ENCODE peak calls at places on chromosome 18, in four cellular contexts. X, Z, M and A are unnamed samples.
A peak's percentile ranks its signal among the peaks of the same experiment; 100 is the strongest.

GRCh38 chr18:61031626-61032025 is 301.6 kb upstream of the CDH20 start:
- DNase-seq in X (no peak), Z (no peak), M (no peak), A (no peak)

GRCh38 chr18:64679121-64679520 is 530.2 kb upstream of the LINC00305 start:
- DNase-seq in X (no peak), Z (no peak), M (no peak), A (no peak)

GRCh38 chr18:61201516-61201915 is 131.7 kb upstream of the CDH20 start:
- DNase-seq in X (no peak), Z (no peak), M (no peak), A (no peak)

GRCh38 chr18:57026316-57026715 is 120.6 kb upstream of the BOD1L2 start:
- DNase-seq in X (no peak), Z (no peak), M (no peak), A (no peak)

GRCh38 chr18:24797987-24798386 is 337.6 kb downstream of the HRH4 start:
- DNase-seq in X (no peak), Z (no peak), M (no peak), A (no peak)

GRCh38 chr18:62372156-62372555 is 47.0 kb downstream of the TNFRSF11A start:
- DNase-seq in X (no peak), Z (no peak), M (no peak), A (no peak)

GRCh38 chr18:48996901-48997463 is 46.2 kb upstream of the SMAD7 start:
- DNase-seq in X (no peak), Z (no peak), M (peak; percentile 76), A (no peak)

GRCh38 chr18:4017479-4017878 is 437.6 kb downstream of the DLGAP1 start:
- DNase-seq in X (no peak), Z (no peak), M (peak; percentile 78), A (no peak)

GRCh38 chr18:3008546-3008945 is 4.4 kb downstream of the LPIN2 start:
- DNase-seq in X (peak; percentile 78), Z (peak; percentile 58), M (no peak), A (no peak)

GRCh38 chr18:77030201-77030600 is 102.4 kb downstream of the MBP start:
- DNase-seq in X (no peak), Z (no peak), M (no peak), A (no peak)

GRCh38 chr18:3466051-3466450 is 16.1 kb downstream of the TGIF1 start:
- DNase-seq in X (peak; percentile 92), Z (no peak), M (no peak), A (no peak)

GRCh38 chr18:48161201-48161910 is 230.9 kb upstream of the SMAD2 start:
- DNase-seq in X (peak; percentile 26), Z (peak; percentile 88), M (peak; percentile 95), A (peak; percentile 95)

GRCh38 chr18:78073275-78073674 is 823.6 kb downstream of the GALR1 start:
- DNase-seq in X (no peak), Z (no peak), M (no peak), A (no peak)

GRCh38 chr18:22005191-22005824 is 164.1 kb upstream of the GATA6 start:
- DNase-seq in X (no peak), Z (peak; percentile 57), M (no peak), A (no peak)

GRCh38 chr18:25230658-25231326 is 121.2 kb downstream of the ZNF521 start:
- DNase-seq in X (peak; percentile 97), Z (peak; percentile 81), M (peak; percentile 45), A (peak; percentile 42)

GRCh38 chr18:56593906-56594305 is 44.5 kb downstream of the TXNL1 start:
- DNase-seq in X (no peak), Z (no peak), M (no peak), A (no peak)

GRCh38 chr18:59861963-59862819 is 37.6 kb upstream of the PMAIP1 start:
- DNase-seq in X (no peak), Z (no peak), M (peak; percentile 50), A (no peak)

GRCh38 chr18:62500174-62500573 is 22.7 kb upstream of the ZCCHC2 start:
- DNase-seq in X (no peak), Z (no peak), M (no peak), A (no peak)

GRCh38 chr18:75489493-75490190 is 62.1 kb upstream of the SMIM21 start:
- DNase-seq in X (no peak), Z (no peak), M (no peak), A (no peak)

GRCh38 chr18:63162271-63163014 is 157.1 kb downstream of the BCL2 start:
- DNase-seq in X (no peak), Z (no peak), M (no peak), A (peak; percentile 41)

GRCh38 chr18:77013777-77014525 is 118.6 kb downstream of the MBP start:
- DNase-seq in X (no peak), Z (peak; percentile 76), M (no peak), A (peak; percentile 33)

GRCh38 chr18:76672627-76673026 is 149.7 kb upstream of the ZNF236 start:
- DNase-seq in X (no peak), Z (no peak), M (peak; percentile 15), A (no peak)

GRCh38 chr18:59760212-59760997 is 63.2 kb upstream of the CCBE1 start:
- DNase-seq in X (no peak), Z (no peak), M (no peak), A (no peak)

GRCh38 chr18:38241216-38241615 is 675.6 kb upstream of the CELF4 start:
- DNase-seq in X (no peak), Z (no peak), M (no peak), A (no peak)

GRCh38 chr18:79803611-79804051 is 5.9 kb downstream of the KCNG2 start:
- DNase-seq in X (no peak), Z (peak; percentile 17), M (no peak), A (no peak)

GRCh38 chr18:13500227-13500865 is 226.0 kb downstream of the FAM210A start:
- DNase-seq in X (peak; percentile 83), Z (no peak), M (peak; percentile 83), A (no peak)

GRCh38 chr18:63320690-63321265 is 1.2 kb upstream of the BCL2 start:
- DNase-seq in X (peak; percentile 40), Z (peak; percentile 59), M (peak; percentile 76), A (peak; percentile 83)

GRCh38 chr18:57091231-57091630 is 55.7 kb upstream of the BOD1L2 start:
- DNase-seq in X (no peak), Z (no peak), M (no peak), A (no peak)

GRCh38 chr18:3794537-3795348 is 344.8 kb downstream of the TGIF1 start:
- DNase-seq in X (peak; percentile 97), Z (no peak), M (peak; percentile 81), A (no peak)

GRCh38 chr18:68839701-68840100 is 41.8 kb downstream of the CCDC102B start:
- DNase-seq in X (no peak), Z (no peak), M (no peak), A (no peak)

GRCh38 chr18:66160007-66160406 is 409.2 kb downstream of the CDH7 start:
- DNase-seq in X (no peak), Z (no peak), M (no peak), A (no peak)

GRCh38 chr18:59197636-59198035 is 22.3 kb upstream of the GRP start:
- DNase-seq in X (no peak), Z (no peak), M (no peak), A (no peak)

GRCh38 chr18:41828137-41828536 is 126.9 kb upstream of the PIK3C3 start:
- DNase-seq in X (no peak), Z (no peak), M (no peak), A (no peak)

GRCh38 chr18:9535430-9535972 is 60.2 kb downstream of the RALBP1 start:
- DNase-seq in X (no peak), Z (peak; percentile 74), M (no peak), A (no peak)
- H3K36me3 ChIP-seq in X (peaks cover 3% of the 10 kb centered on the region), Z (no peaks in the 10 kb centered on the region), M (peaks cover 48% of the 10 kb centered on the region), A (no peaks in the 10 kb centered on the region)

GRCh38 chr18:50138181-50139064 is 56.5 kb downstream of the MYO5B start:
- DNase-seq in X (no peak), Z (no peak), M (no peak), A (no peak)
- H3K4me1 ChIP-seq in X (no peaks in the 10 kb centered on the region), Z (no peaks in the 10 kb centered on the region), M (no peaks in the 10 kb centered on the region), A (peaks cover 2% of the 10 kb centered on the region)

GRCh38 chr18:55386545-55386944 is 201.4 kb downstream of the TCF4 start:
- DNase-seq in X (no peak), Z (no peak), M (no peak), A (no peak)
- H3K36me3 ChIP-seq in X (peaks cover 5% of the 10 kb centered on the region), Z (no peaks in the 10 kb centered on the region), M (no peaks in the 10 kb centered on the region), A (no peaks in the 10 kb centered on the region)

DNA sequence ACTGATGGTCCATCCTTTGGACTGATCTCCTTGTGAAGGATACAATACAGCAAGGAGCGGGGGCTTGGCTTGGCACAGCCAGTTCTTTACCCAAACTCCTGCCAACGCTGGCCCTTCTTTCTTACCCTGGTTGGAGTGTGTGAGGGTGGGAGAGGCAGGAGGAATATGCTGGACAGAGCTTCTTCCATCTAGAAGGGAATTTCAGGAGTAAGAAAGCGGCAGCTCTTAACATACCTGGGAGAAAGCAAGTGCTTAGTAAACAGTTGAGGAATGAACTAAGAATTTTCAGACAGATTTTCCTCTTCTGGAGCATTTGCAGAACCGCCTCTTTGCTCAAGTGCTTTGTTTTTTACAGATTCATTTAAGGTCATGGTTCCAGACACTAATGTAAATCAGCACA is 72.8 kb downstream of the NEDD4L start:
- DNase-seq in X (no peak), Z (no peak), M (no peak), A (no peak)
- H3K4me1 ChIP-seq in X (peaks cover 9% of the 10 kb centered on the region), Z (no peaks in the 10 kb centered on the region), M (peaks cover 4% of the 10 kb centered on the region), A (peaks cover 10% of the 10 kb centered on the region)

DNA sequence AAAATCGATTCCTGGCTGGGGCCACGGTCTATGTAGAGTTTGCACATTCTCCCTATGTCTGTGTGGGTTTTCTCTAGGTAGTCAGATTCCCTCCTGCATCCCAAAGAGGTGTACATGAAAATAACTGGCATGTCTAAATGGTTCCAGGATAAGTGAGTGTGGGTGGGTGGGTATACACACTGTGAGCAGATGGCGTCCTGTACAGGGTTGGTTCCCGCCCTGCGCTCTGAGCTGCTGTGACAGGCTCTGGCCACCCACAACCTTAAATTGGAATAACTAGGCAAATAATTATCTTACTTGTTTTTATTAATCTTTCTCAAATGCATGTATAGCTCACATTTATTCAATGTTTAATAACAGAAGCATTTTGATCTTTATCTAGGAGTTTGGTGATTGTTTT is 16.3 kb downstream of the THOC1 start:
- DNase-seq in X (no peak), Z (no peak), M (no peak), A (no peak)
- H3K36me3 ChIP-seq in X (peaks cover 5% of the 10 kb centered on the region), Z (peaks cover 4% of the 10 kb centered on the region), M (peaks cover 87% of the 10 kb centered on the region), A (no peaks in the 10 kb centered on the region)

GRCh38 chr18:23208600-23208999 is 73.3 kb downstream of the CABLES1 start:
- DNase-seq in X (no peak), Z (no peak), M (no peak), A (no peak)
- H3K4me1 ChIP-seq in X (no peaks in the 10 kb centered on the region), Z (no peaks in the 10 kb centered on the region), M (no peaks in the 10 kb centered on the region), A (no peaks in the 10 kb centered on the region)